ENCODE peak calls at places on chromosomes 4 and X, in ten cellular contexts. V is uterus; L is NT2/D1; X is colonic mucosa; Q is esophagus muscularis mucosa; R is aorta; A is naive thymus-derived CD4-positive, alpha-beta T cell; S is mesendoderm; E is CD4-positive, CD25-positive, alpha-beta regulatory T cell; H is heart left ventricle. I is an unnamed sample. For H3K4me1 and H3K27me3, the result is how much of the 10 kb centered on the place peaks cover.

GRCh38 chr4:154076921-154077320 is 288.0 kb upstream of the SFRP2 start:
- DNase-seq in V (no peak), L (no peak), X (no peak), Q (no peak), R (no peak), A (no peak), S (no peak), E (no peak), H (no peak), I (no peak)

GRCh38 chr4:57136281-57136680 is 26.1 kb upstream of the IGFBP7 start:
- DNase-seq in V (no peak), L (no peak), X (no peak), Q (no peak), R (no peak), A (no peak), S (no peak), E (no peak), H (no peak), I (no peak)

GRCh38 chrX:103999234-103999633 is 14.3 kb downstream of the H2BW1 start:
- DNase-seq in V (no peak), L (no peak), X (no peak), Q (no peak), R (no peak), A (no peak), S (no peak), E (no peak), H (no peak), I (no peak)

GRCh38 chrX:147962476-147962875 is 18.7 kb upstream of the FMR1NB start:
- DNase-seq in V (no peak), L (no peak), X (no peak), Q (no peak), R (no peak), A (no peak), S (no peak), E (no peak), H (no peak), I (no peak)

GRCh38 chr4:113587640-113588275 is 173.8 kb downstream of the CAMK2D start:
- DNase-seq in V (no peak), L (no peak), X (no peak), Q (no peak), R (no peak), A (no peak), S (no peak), E (no peak), H (no peak), I (no peak)

GRCh38 chrX:7542566-7542965 is 300.4 kb upstream of the VCX start:
- DNase-seq in V (no peak), L (no peak), X (no peak), Q (no peak), R (no peak), A (no peak), S (no peak), E (no peak), H (no peak), I (no peak)

GRCh38 chrX:133674726-133675470 is 259.6 kb upstream of the GPC4 start:
- DNase-seq in V (no peak), L (peak), X (no peak), Q (no peak), R (no peak), A (no peak), S (peak), E (no peak), H (no peak), I (no peak)

GRCh38 chrX:88604433-88605221 is 142.4 kb upstream of the CPXCR1 start:
- DNase-seq in V (no peak), L (no peak), X (no peak), Q (no peak), R (no peak), A (no peak), S (no peak), E (no peak), H (no peak), I (no peak)

GRCh38 chrX:86711531-86712180 is 563.4 kb downstream of the DACH2 start:
- DNase-seq in V (no peak), L (no peak), X (no peak), Q (no peak), R (no peak), A (no peak), S (no peak), E (no peak), H (no peak), I (no peak)

GRCh38 chr4:128639586-128640270 is 169.8 kb upstream of the JADE1 start:
- DNase-seq in V (no peak), L (no peak), X (no peak), Q (no peak), R (no peak), A (no peak), S (peak), E (no peak), H (no peak), I (no peak)

GRCh38 chrX:80306007-80306406 is 114.2 kb upstream of the TENT5D start:
- DNase-seq in V (no peak), L (no peak), X (no peak), Q (no peak), R (no peak), A (no peak), S (no peak), E (no peak), H (no peak), I (no peak)

GRCh38 chr4:154590329-154591006 is at the start of gene FGA:
- DNase-seq in V (no peak), L (peak), X (peak), Q (no peak), R (no peak), A (no peak), S (peak), E (no peak), H (no peak), I (no peak)

GRCh38 chr4:55458164-55458563 is 62.4 kb downstream of the TMEM165 start:
- DNase-seq in V (no peak), L (no peak), X (no peak), Q (no peak), R (no peak), A (no peak), S (peak), E (no peak), H (no peak), I (no peak)

GRCh38 chrX:66728818-66729271 is 90.0 kb upstream of the EDA2R start:
- DNase-seq in V (peak), L (peak), X (peak), Q (no peak), R (peak), A (peak), S (peak), E (peak), H (peak), I (no peak)

GRCh38 chrX:152926279-152926678 is 28.4 kb downstream of the ZNF185 start:
- DNase-seq in V (peak), L (peak), X (peak), Q (no peak), R (no peak), A (peak), S (peak), E (peak), H (no peak), I (no peak)

GRCh38 chr4:12137556-12137955 is 708.9 kb upstream of the HS3ST1 start:
- DNase-seq in V (no peak), L (no peak), X (no peak), Q (no peak), R (no peak), A (no peak), S (peak), E (no peak), H (no peak), I (no peak)

GRCh38 chr4:153348006-153348405 is 3.5 kb downstream of the MND1 start:
- DNase-seq in V (no peak), L (no peak), X (no peak), Q (no peak), R (no peak), A (no peak), S (peak), E (no peak), H (no peak), I (no peak)

GRCh38 chrX:78329486-78329885 is 2.1 kb upstream of the CYSLTR1 start:
- DNase-seq in V (no peak), L (no peak), X (no peak), Q (no peak), R (no peak), A (peak), S (no peak), E (no peak), H (no peak), I (no peak)

GRCh38 chr4:38889143-38889542 is 21.5 kb downstream of the FAM114A1 start:
- DNase-seq in V (no peak), L (no peak), X (no peak), Q (no peak), R (no peak), A (no peak), S (no peak), E (no peak), H (no peak), I (no peak)

GRCh38 chrX:34805951-34806350 is 136.6 kb upstream of the FAM47B start:
- DNase-seq in V (no peak), L (no peak), X (no peak), Q (no peak), R (no peak), A (no peak), S (no peak), E (no peak), H (no peak), I (no peak)

GRCh38 chrX:21883258-21883657 is 27.5 kb downstream of the YY2 start:
- DNase-seq in V (no peak), L (no peak), X (peak), Q (no peak), R (peak), A (no peak), S (no peak), E (peak), H (peak), I (no peak)

GRCh38 chr4:185416955-185417354 is 8.8 kb downstream of the UFSP2 start:
- DNase-seq in V (no peak), L (no peak), X (no peak), Q (no peak), R (no peak), A (no peak), S (no peak), E (no peak), H (no peak), I (no peak)

GRCh38 chrX:47143894-47144625 is 442 bp downstream of the NDUFB11 start:
- DNase-seq in V (no peak), L (no peak), X (peak), Q (no peak), R (peak), A (no peak), S (no peak), E (no peak), H (peak), I (no peak)

GRCh38 chr4:16761031-16761430 is 137.4 kb downstream of the LDB2 start:
- DNase-seq in V (no peak), L (no peak), X (no peak), Q (no peak), R (no peak), A (no peak), S (no peak), E (no peak), H (no peak), I (no peak)

GRCh38 chr4:180153587-180153986 is 2089.6 kb upstream of the TENM3 start:
- DNase-seq in V (no peak), L (no peak), X (no peak), Q (no peak), R (no peak), A (no peak), S (no peak), E (no peak), H (no peak), I (no peak)

GRCh38 chrX:75781618-75782017 is 3.4 kb downstream of the MAGEE2 start:
- DNase-seq in V (peak), L (no peak), X (no peak), Q (no peak), R (peak), A (no peak), S (no peak), E (no peak), H (no peak), I (no peak)

GRCh38 chrX:13257223-13258051 is 62.4 kb downstream of the ATXN3L start:
- DNase-seq in V (no peak), L (no peak), X (no peak), Q (no peak), R (no peak), A (no peak), S (no peak), E (no peak), H (no peak), I (no peak)

GRCh38 chr4:173937871-173938270 is 345.6 kb downstream of the FBXO8 start:
- DNase-seq in V (no peak), L (no peak), X (no peak), Q (no peak), R (no peak), A (no peak), S (no peak), E (no peak), H (no peak), I (no peak)

GRCh38 chrX:24838624-24839023 is 144.9 kb downstream of the POLA1 start:
- DNase-seq in V (no peak), L (no peak), X (peak), Q (no peak), R (no peak), A (peak), S (peak), E (peak), H (no peak), I (no peak)

GRCh38 chr4:134505511-134505910 is 303.9 kb upstream of the PABPC4L start:
- DNase-seq in V (no peak), L (no peak), X (no peak), Q (no peak), R (no peak), A (no peak), S (no peak), E (no peak), H (no peak), I (no peak)

GRCh38 chr4:186604124-186604627 is 48.8 kb upstream of the MTNR1A start:
- DNase-seq in V (no peak), L (no peak), X (no peak), Q (no peak), R (no peak), A (no peak), S (no peak), E (no peak), H (no peak), I (no peak)

GRCh38 chr4:5773271-5773555 is 62.2 kb downstream of the EVC start:
- DNase-seq in V (no peak), L (no peak), X (no peak), Q (no peak), R (no peak), A (no peak), S (no peak), E (no peak), H (no peak), I (peak)

GRCh38 chr4:87080462-87080861 is 140.0 kb downstream of the KLHL8 start:
- DNase-seq in V (no peak), L (no peak), X (no peak), Q (no peak), R (no peak), A (no peak), S (no peak), E (no peak), H (no peak), I (no peak)

GRCh38 chr4:182825003-182825402 is 92.2 kb downstream of the DCTD start:
- DNase-seq in V (no peak), L (no peak), X (no peak), Q (no peak), R (no peak), A (no peak), S (no peak), E (no peak), H (no peak), I (peak)

GRCh38 chr4:182825786-182826185 is 91.4 kb downstream of the DCTD start:
- DNase-seq in V (no peak), L (no peak), X (no peak), Q (no peak), R (no peak), A (no peak), S (no peak), E (no peak), H (no peak), I (peak)

GRCh38 chr4:182826391-182826790 is 90.8 kb downstream of the DCTD start:
- DNase-seq in V (no peak), L (no peak), X (no peak), Q (no peak), R (no peak), A (no peak), S (no peak), E (no peak), H (no peak), I (peak)

GRCh38 chr4:182822554-182822953 is 94.6 kb downstream of the DCTD start:
- DNase-seq in V (no peak), L (no peak), X (no peak), Q (no peak), R (no peak), A (no peak), S (no peak), E (no peak), H (no peak), I (no peak)

GRCh38 chr4:182823576-182823975 is 93.6 kb downstream of the DCTD start:
- DNase-seq in V (no peak), L (no peak), X (no peak), Q (no peak), R (no peak), A (no peak), S (no peak), E (no peak), H (no peak), I (no peak)
- H3K4me1 ChIP-seq in V (under half), L (under half), X (under half), Q (under half), R (under half), A (under half), S (under half), E (under half), H (under half), I (under half)

DNA sequence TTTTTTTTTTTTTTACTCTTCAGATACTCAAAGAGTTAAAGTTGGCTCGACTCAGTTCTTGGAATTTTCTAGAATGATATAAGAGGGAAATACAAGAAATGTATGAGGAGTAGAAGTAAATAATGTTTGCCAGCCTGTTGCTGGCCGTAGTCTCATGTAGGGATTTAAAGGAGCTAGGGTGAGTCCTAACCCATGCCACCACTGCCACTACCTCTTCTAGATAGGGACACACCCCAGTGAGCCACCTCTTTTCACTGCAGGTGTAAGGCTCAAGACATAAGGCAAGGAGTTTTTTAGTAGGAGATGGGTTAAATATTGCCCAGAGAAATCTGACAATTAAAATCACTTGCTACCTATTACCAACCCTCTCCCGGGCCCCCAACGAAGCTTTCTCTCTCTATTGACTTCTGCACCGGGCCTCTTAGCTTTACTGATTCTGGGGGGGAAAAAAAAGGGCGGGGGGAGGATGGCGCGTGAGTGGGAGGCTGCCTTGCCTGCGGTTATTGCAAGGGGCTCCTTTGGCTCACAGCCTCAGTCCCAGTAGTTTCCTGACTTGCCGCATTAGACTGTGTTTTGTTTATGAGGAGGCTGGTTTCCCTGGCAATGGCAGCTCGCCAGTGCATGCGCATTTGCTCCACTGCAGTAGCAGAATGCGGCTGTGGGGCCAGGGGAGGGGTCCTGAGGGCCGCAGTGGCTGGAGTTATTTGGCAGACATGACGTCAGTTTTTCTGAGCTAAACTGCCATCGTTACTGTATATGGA is 3.0 kb downstream of the LINC00632 start:
- DNase-seq in V (peak), L (peak), X (peak), Q (no peak), R (peak), A (peak), S (peak), E (no peak), H (peak), I (no peak)
- H3K4me3 ChIP-seq in V (no peak), L (no peak), X (no peak), Q (peak), R (peak), A (no peak), S (no peak), E (no peak), H (peak), I (no peak)

GRCh38 chrX:138008280-138008679 is 442.4 kb downstream of the ZIC3 start:
- DNase-seq in V (no peak), L (no peak), X (no peak), Q (no peak), R (no peak), A (no peak), S (no peak), E (no peak), H (no peak), I (no peak)

GRCh38 chrX:138014577-138014976 is 448.6 kb downstream of the ZIC3 start:
- DNase-seq in V (no peak), L (no peak), X (no peak), Q (no peak), R (no peak), A (no peak), S (no peak), E (no peak), H (no peak), I (no peak)

GRCh38 chrX:138006176-138006575 is 440.2 kb downstream of the ZIC3 start:
- DNase-seq in V (no peak), L (no peak), X (no peak), Q (no peak), R (no peak), A (no peak), S (no peak), E (no peak), H (no peak), I (no peak)

GRCh38 chrX:138011461-138011860 is 445.5 kb downstream of the ZIC3 start:
- DNase-seq in V (no peak), L (no peak), X (no peak), Q (no peak), R (no peak), A (no peak), S (no peak), E (no peak), H (no peak), I (no peak)
- H3K27me3 ChIP-seq in V (under half), L (under half), X (under half), Q (under half), R (under half), A (under half), S (under half), E (under half), H (under half), I (under half)

DNA sequence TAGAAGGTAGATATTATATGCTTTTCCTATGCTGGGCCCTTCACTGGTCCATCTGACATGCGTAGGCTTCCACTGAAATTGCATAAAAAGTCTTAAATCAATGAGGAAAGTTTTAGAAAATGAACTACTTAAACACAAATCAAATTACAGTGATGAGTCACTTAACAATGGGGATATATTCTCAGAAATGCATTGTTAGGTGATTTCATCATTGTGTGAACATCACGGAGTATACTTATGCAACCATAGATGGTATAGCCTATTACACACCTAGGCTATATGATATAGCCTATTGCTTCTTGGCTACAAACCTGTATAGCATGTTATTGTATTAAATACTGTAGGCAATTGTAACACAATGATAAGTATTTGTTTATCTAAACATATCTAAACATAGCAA is 10.3 kb downstream of the STAP1 start:
- DNase-seq in V (no peak), L (no peak), X (no peak), Q (no peak), R (no peak), A (no peak), S (no peak), E (no peak), H (no peak), I (no peak)
- H3K4me1 ChIP-seq in V (under half), L (under half), X (under half), Q (under half), R (under half), A (under half), S (under half), E (under half), H (under half), I (under half)

DNA sequence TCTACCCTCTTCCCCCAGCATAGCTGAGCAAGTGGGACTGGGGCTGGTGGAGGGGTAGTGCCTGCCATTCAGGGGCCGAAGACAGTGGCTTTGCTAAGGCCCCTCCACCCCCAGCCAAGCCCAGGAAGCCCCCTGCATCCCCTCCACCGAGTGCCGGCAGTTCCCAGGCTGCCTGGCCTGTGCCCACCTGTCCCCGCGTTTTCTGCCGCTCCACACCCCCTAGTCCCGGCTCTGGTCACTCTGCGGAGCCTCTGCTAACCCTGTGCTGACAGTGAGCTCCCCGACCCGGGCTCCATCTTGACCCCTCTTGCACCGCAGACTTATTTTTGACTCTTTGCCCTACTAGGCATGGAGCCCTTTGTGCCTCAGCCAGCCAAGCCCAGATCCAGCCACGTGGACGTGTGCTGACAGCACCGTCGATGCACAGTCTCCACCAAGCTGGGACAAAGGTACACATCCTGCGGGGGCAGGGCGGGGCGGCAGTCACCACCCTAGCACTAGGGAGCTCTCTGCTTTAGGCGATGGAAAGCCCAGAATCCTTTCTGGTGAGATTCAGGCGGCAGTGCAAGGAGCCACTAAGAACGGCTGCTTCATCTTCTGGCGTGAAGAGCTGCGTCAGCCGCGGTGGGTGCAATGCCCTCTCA is 96.6 kb downstream of the PHKA2 start:
- DNase-seq in V (no peak), L (no peak), X (peak), Q (no peak), R (peak), A (peak), S (peak), E (no peak), H (peak), I (no peak)
- H3K4me3 ChIP-seq in V (peak), L (no peak), X (peak), Q (peak), R (no peak), A (peak), S (no peak), E (no peak), H (peak), I (no peak)

I was measured in RWPE2.